ENCODE peak calls at places on chromosomes 12 and 14, in ten cellular contexts. N is ovary; X is naive thymus-derived CD4-positive, alpha-beta T cell; D is skeletal muscle cell; B is GM20000; H is glomerular endothelial cell; C is non-pigmented ciliary epithelial cell; J is A673; L is BJ; E is B cell. T is an unnamed sample.

GRCh38 chr14:76919811-76920571 is 93.8 kb downstream of the LRRC74A start:
- DNase-seq in N (peak), X (no peak), D (peak), B (no peak), H (peak), C (no peak), J (peak), L (no peak), E (no peak), T (peak)

GRCh38 chr12:7188557-7189397 is 709 bp upstream of the PEX5 start:
- DNase-seq in N (peak), X (peak), D (peak), B (peak), H (peak), C (no peak), J (peak), L (peak), E (peak), T (peak)

GRCh38 chr14:104421401-104421821 is 158.2 kb upstream of the C14orf180 start:
- DNase-seq in N (no peak), X (no peak), D (no peak), B (no peak), H (no peak), C (no peak), J (no peak), L (no peak), E (no peak), T (no peak)

GRCh38 chr14:37864861-37865718 is 269.7 kb downstream of the TTC6 start:
- DNase-seq in N (no peak), X (no peak), D (peak), B (no peak), H (no peak), C (no peak), J (peak), L (peak), E (no peak), T (no peak)

GRCh38 chr14:85443001-85443400 is 86.9 kb upstream of the FLRT2 start:
- DNase-seq in N (no peak), X (no peak), D (no peak), B (no peak), H (no peak), C (no peak), J (no peak), L (no peak), E (no peak), T (no peak)

GRCh38 chr12:47012552-47012951 is 66.9 kb upstream of the PCED1B start:
- DNase-seq in N (no peak), X (no peak), D (no peak), B (no peak), H (no peak), C (no peak), J (peak), L (no peak), E (no peak), T (no peak)

GRCh38 chr12:14260011-14260993 is 105.2 kb upstream of the ATF7IP start:
- DNase-seq in N (peak), X (no peak), D (peak), B (no peak), H (no peak), C (peak), J (peak), L (peak), E (no peak), T (no peak)

GRCh38 chr12:65695077-65695865 is 129.0 kb upstream of the HMGA2 start:
- DNase-seq in N (peak), X (no peak), D (peak), B (no peak), H (peak), C (peak), J (peak), L (peak), E (no peak), T (no peak)

GRCh38 chr12:80187660-80188090 is 88.3 kb downstream of the OTOGL start:
- DNase-seq in N (peak), X (no peak), D (peak), B (no peak), H (peak), C (no peak), J (peak), L (no peak), E (no peak), T (no peak)

GRCh38 chr12:123712780-123713319 is 697 bp downstream of the ATP6V0A2 start:
- DNase-seq in N (no peak), X (no peak), D (no peak), B (no peak), H (no peak), C (no peak), J (peak), L (no peak), E (no peak), T (no peak)

GRCh38 chr14:99609245-99610117 is 5.5 kb upstream of the CCDC85C start:
- DNase-seq in N (no peak), X (no peak), D (no peak), B (no peak), H (no peak), C (no peak), J (no peak), L (no peak), E (no peak), T (peak)

GRCh38 chr14:75430526-75430925 is 2.7 kb downstream of the JDP2 start:
- DNase-seq in N (no peak), X (no peak), D (no peak), B (no peak), H (no peak), C (no peak), J (no peak), L (no peak), E (no peak), T (no peak)

GRCh38 chr14:104320611-104321086 is 182.3 kb downstream of the KIF26A start:
- DNase-seq in N (peak), X (no peak), D (no peak), B (no peak), H (no peak), C (no peak), J (no peak), L (no peak), E (no peak), T (no peak)

GRCh38 chr12:39646963-39647362 is 27.4 kb upstream of the ABCD2 start:
- DNase-seq in N (no peak), X (no peak), D (no peak), B (no peak), H (no peak), C (no peak), J (no peak), L (no peak), E (no peak), T (no peak)

GRCh38 chr12:80838708-80839107 is 99.0 kb downstream of the LIN7A start:
- DNase-seq in N (no peak), X (no peak), D (no peak), B (no peak), H (no peak), C (no peak), J (no peak), L (no peak), E (no peak), T (no peak)

GRCh38 chr14:98726585-98727405 is 545.2 kb downstream of the BCL11B start:
- DNase-seq in N (no peak), X (no peak), D (no peak), B (no peak), H (no peak), C (no peak), J (no peak), L (no peak), E (no peak), T (no peak)

GRCh38 chr12:112096667-112097066 is 11.9 kb downstream of the NAA25 start:
- DNase-seq in N (no peak), X (no peak), D (peak), B (no peak), H (no peak), C (peak), J (no peak), L (peak), E (no peak), T (no peak)

GRCh38 chr14:76133103-76133502 is 18.6 kb upstream of the GPATCH2L start:
- DNase-seq in N (no peak), X (no peak), D (no peak), B (peak), H (no peak), C (no peak), J (peak), L (no peak), E (no peak), T (peak)

GRCh38 chr12:122870867-122871664 is 24.9 kb downstream of the VPS37B start:
- DNase-seq in N (no peak), X (no peak), D (no peak), B (no peak), H (no peak), C (no peak), J (peak), L (no peak), E (peak), T (no peak)

GRCh38 chr12:130973906-130974305 is 20.2 kb downstream of the ADGRD1 start:
- DNase-seq in N (no peak), X (no peak), D (no peak), B (no peak), H (no peak), C (no peak), J (no peak), L (no peak), E (no peak), T (no peak)

GRCh38 chr14:59208224-59208814 is 19.9 kb downstream of the DAAM1 start:
- DNase-seq in N (no peak), X (no peak), D (no peak), B (no peak), H (no peak), C (peak), J (no peak), L (no peak), E (no peak), T (no peak)

GRCh38 chr14:50795127-50795526 is 35.8 kb downstream of the NIN start:
- DNase-seq in N (no peak), X (no peak), D (no peak), B (no peak), H (no peak), C (no peak), J (no peak), L (no peak), E (no peak), T (no peak)

GRCh38 chr14:31207287-31207745 is 277 bp downstream of the HECTD1 start:
- DNase-seq in N (peak), X (no peak), D (no peak), B (no peak), H (no peak), C (no peak), J (no peak), L (no peak), E (peak), T (no peak)

GRCh38 chr14:89417469-89418225 is 614 bp upstream of the FOXN3 start:
- DNase-seq in N (peak), X (peak), D (no peak), B (peak), H (no peak), C (no peak), J (peak), L (no peak), E (peak), T (peak)

GRCh38 chr14:96145116-96145864 is 59.3 kb upstream of the BDKRB2 start:
- DNase-seq in N (no peak), X (no peak), D (no peak), B (no peak), H (no peak), C (no peak), J (no peak), L (peak), E (no peak), T (no peak)

GRCh38 chr14:77026930-77027537 is 1.5 kb downstream of the IRF2BPL start:
- DNase-seq in N (peak), X (peak), D (no peak), B (peak), H (no peak), C (no peak), J (peak), L (no peak), E (peak), T (no peak)

GRCh38 chr14:70422538-70422937 is 5.6 kb upstream of the SYNJ2BP start:
- DNase-seq in N (no peak), X (no peak), D (peak), B (no peak), H (no peak), C (no peak), J (no peak), L (no peak), E (no peak), T (no peak)